ENCODE peak calls at places on chromosomes 16 and 17, in five cellular contexts. One of them, this sample, is unnamed.

GRCh38 chr17:49996495-49997255 is 1.7 kb upstream of the DLX3 start:
- DNase-seq in PC-9: peak
- DNase-seq in cerebellar cortex: no peak
- DNase-seq in Calu3: peak
- DNase-seq in AG09319: no peak
- DNase-seq in this sample: peak

GRCh38 chr17:2867441-2868424 is 71.5 kb downstream of the RAP1GAP2 start:
- DNase-seq in cerebellar cortex: no peak
- DNase-seq in AG09319: peak
- DNase-seq in Calu3: no peak
- DNase-seq in PC-9: peak
- DNase-seq in this sample: no peak

GRCh38 chr16:31472559-31473203 is 729 bp downstream of the TGFB1I1 start:
- DNase-seq in cerebellar cortex: peak
- DNase-seq in AG09319: peak
- DNase-seq in PC-9: peak
- DNase-seq in Calu3: peak
- DNase-seq in this sample: peak

GRCh38 chr16:53743149-53743566 is 39.2 kb downstream of the FTO start:
- DNase-seq in Calu3: peak
- DNase-seq in AG09319: no peak
- DNase-seq in cerebellar cortex: peak
- DNase-seq in PC-9: no peak
- DNase-seq in this sample: no peak

GRCh38 chr16:70646260-70647241 is at the start of gene IL34:
- DNase-seq in AG09319: no peak
- DNase-seq in Calu3: no peak
- DNase-seq in PC-9: no peak
- DNase-seq in cerebellar cortex: peak
- DNase-seq in this sample: no peak

GRCh38 chr16:1825381-1825863 is 1.2 kb downstream of the HAGH start:
- DNase-seq in AG09319: no peak
- DNase-seq in Calu3: no peak
- DNase-seq in PC-9: no peak
- DNase-seq in cerebellar cortex: no peak
- DNase-seq in this sample: no peak

GRCh38 chr16:22214893-22215292 is 8.8 kb downstream of the EEF2K start:
- DNase-seq in AG09319: no peak
- DNase-seq in PC-9: no peak
- DNase-seq in Calu3: no peak
- DNase-seq in cerebellar cortex: peak
- DNase-seq in this sample: no peak

GRCh38 chr17:79799174-79799537 is 2.3 kb upstream of the CBX8 start:
- DNase-seq in cerebellar cortex: no peak
- DNase-seq in AG09319: no peak
- DNase-seq in Calu3: no peak
- DNase-seq in PC-9: no peak
- DNase-seq in this sample: peak

GRCh38 chr17:70084476-70084875 is 9.5 kb downstream of the KCNJ16 start:
- DNase-seq in AG09319: no peak
- DNase-seq in Calu3: no peak
- DNase-seq in PC-9: no peak
- DNase-seq in cerebellar cortex: no peak
- DNase-seq in this sample: no peak

GRCh38 chr17:67514998-67515397 is 137.9 kb downstream of the PITPNC1 start:
- DNase-seq in PC-9: no peak
- DNase-seq in Calu3: no peak
- DNase-seq in AG09319: no peak
- DNase-seq in cerebellar cortex: peak
- DNase-seq in this sample: no peak

GRCh38 chr16:6165330-6165984 is 1067.9 kb upstream of the EEF2KMT start:
- DNase-seq in cerebellar cortex: peak
- DNase-seq in Calu3: no peak
- DNase-seq in PC-9: no peak
- DNase-seq in AG09319: no peak
- DNase-seq in this sample: no peak

GRCh38 chr16:49527621-49528020 is 154.0 kb downstream of the C16orf78 start:
- DNase-seq in Calu3: no peak
- DNase-seq in cerebellar cortex: no peak
- DNase-seq in AG09319: no peak
- DNase-seq in PC-9: no peak
- DNase-seq in this sample: peak

GRCh38 chr17:2911755-2912111 is 115.5 kb downstream of the RAP1GAP2 start:
- DNase-seq in cerebellar cortex: no peak
- DNase-seq in Calu3: no peak
- DNase-seq in AG09319: no peak
- DNase-seq in PC-9: no peak
- DNase-seq in this sample: no peak

GRCh38 chr17:27407916-27408846 is 48.1 kb upstream of the KSR1 start:
- DNase-seq in Calu3: no peak
- DNase-seq in cerebellar cortex: no peak
- DNase-seq in PC-9: peak
- DNase-seq in AG09319: peak
- DNase-seq in this sample: no peak

GRCh38 chr17:76617838-76618237 is 25.7 kb downstream of the ST6GALNAC1 start:
- DNase-seq in Calu3: no peak
- DNase-seq in cerebellar cortex: no peak
- DNase-seq in PC-9: no peak
- DNase-seq in AG09319: no peak
- DNase-seq in this sample: no peak

GRCh38 chr16:85479972-85480726 is 133.0 kb upstream of the GSE1 start:
- DNase-seq in cerebellar cortex: no peak
- DNase-seq in PC-9: peak
- DNase-seq in AG09319: no peak
- DNase-seq in Calu3: peak
- DNase-seq in this sample: no peak

GRCh38 chr17:78788451-78788850 is 6.4 kb upstream of the CYTH1 start:
- DNase-seq in PC-9: no peak
- DNase-seq in AG09319: no peak
- DNase-seq in cerebellar cortex: no peak
- DNase-seq in Calu3: no peak
- DNase-seq in this sample: peak

GRCh38 chr17:39118674-39119419 is 32.6 kb downstream of the PLXDC1 start:
- DNase-seq in Calu3: no peak
- DNase-seq in cerebellar cortex: no peak
- DNase-seq in AG09319: no peak
- DNase-seq in PC-9: no peak
- DNase-seq in this sample: no peak

GRCh38 chr17:33324741-33325140 is 31.6 kb upstream of the ASIC2 start:
- DNase-seq in AG09319: no peak
- DNase-seq in Calu3: no peak
- DNase-seq in PC-9: no peak
- DNase-seq in cerebellar cortex: no peak
- DNase-seq in this sample: no peak

GRCh38 chr17:29620271-29620670 is 2.4 kb downstream of the CORO6 start:
- DNase-seq in Calu3: no peak
- DNase-seq in AG09319: no peak
- DNase-seq in PC-9: peak
- DNase-seq in cerebellar cortex: no peak
- DNase-seq in this sample: no peak

GRCh38 chr17:59776577-59776976 is 69.1 kb downstream of the VMP1 start:
- DNase-seq in PC-9: no peak
- DNase-seq in Calu3: no peak
- DNase-seq in AG09319: no peak
- DNase-seq in cerebellar cortex: no peak
- DNase-seq in this sample: no peak

GRCh38 chr17:18850679-18851078 is 7.3 kb upstream of the PRPSAP2 start:
- DNase-seq in AG09319: no peak
- DNase-seq in PC-9: no peak
- DNase-seq in Calu3: no peak
- DNase-seq in cerebellar cortex: no peak
- DNase-seq in this sample: no peak

GRCh38 chr17:32546031-32546444 is 59.2 kb downstream of the CDK5R1 start:
- DNase-seq in AG09319: no peak
- DNase-seq in cerebellar cortex: peak
- DNase-seq in PC-9: no peak
- DNase-seq in Calu3: no peak
- DNase-seq in this sample: no peak

GRCh38 chr17:17551361-17551760 is 40.1 kb downstream of the PEMT start:
- DNase-seq in Calu3: no peak
- DNase-seq in PC-9: no peak
- DNase-seq in AG09319: no peak
- DNase-seq in cerebellar cortex: no peak
- DNase-seq in this sample: peak

GRCh38 chr16:74577882-74578366 is 29.0 kb downstream of the GLG1 start:
- DNase-seq in AG09319: no peak
- DNase-seq in cerebellar cortex: no peak
- DNase-seq in Calu3: no peak
- DNase-seq in PC-9: peak
- DNase-seq in this sample: no peak

GRCh38 chr17:39753514-39754160 is 15.9 kb downstream of the GRB7 start:
- DNase-seq in cerebellar cortex: no peak
- DNase-seq in Calu3: peak
- DNase-seq in PC-9: no peak
- DNase-seq in AG09319: no peak
- DNase-seq in this sample: no peak

GRCh38 chr16:14362774-14363371 is 267.2 kb downstream of the PARN start:
- DNase-seq in cerebellar cortex: no peak
- DNase-seq in PC-9: peak
- DNase-seq in Calu3: no peak
- DNase-seq in AG09319: no peak
- DNase-seq in this sample: no peak

GRCh38 chr17:81429813-81430510 is 34.7 kb downstream of the BAHCC1 start:
- DNase-seq in cerebellar cortex: no peak
- DNase-seq in PC-9: no peak
- DNase-seq in AG09319: no peak
- DNase-seq in Calu3: no peak
- DNase-seq in this sample: no peak

GRCh38 chr17:43330876-43331639 is 67.7 kb upstream of the ARL4D start:
- DNase-seq in Calu3: no peak
- DNase-seq in PC-9: no peak
- DNase-seq in AG09319: no peak
- DNase-seq in cerebellar cortex: peak
- DNase-seq in this sample: no peak

GRCh38 chr17:60392845-60393702 is 1.1 kb upstream of the USP32 start:
- DNase-seq in PC-9: no peak
- DNase-seq in Calu3: peak
- DNase-seq in cerebellar cortex: peak
- DNase-seq in AG09319: no peak
- DNase-seq in this sample: peak

GRCh38 chr16:29644973-29645698 is 17.9 kb upstream of the SPN start:
- DNase-seq in PC-9: no peak
- DNase-seq in Calu3: no peak
- DNase-seq in cerebellar cortex: no peak
- DNase-seq in AG09319: no peak
- DNase-seq in this sample: no peak

GRCh38 chr16:68091604-68092261 is 6.6 kb downstream of the NFATC3 start:
- DNase-seq in Calu3: no peak
- DNase-seq in PC-9: no peak
- DNase-seq in AG09319: no peak
- DNase-seq in cerebellar cortex: no peak
- DNase-seq in this sample: no peak

GRCh38 chr17:41667280-41668008 is 21.2 kb upstream of the EIF1 start:
- DNase-seq in AG09319: no peak
- DNase-seq in PC-9: no peak
- DNase-seq in Calu3: no peak
- DNase-seq in cerebellar cortex: no peak
- DNase-seq in this sample: peak

GRCh38 chr17:74490716-74491115 is 24.3 kb downstream of the CD300A start:
- DNase-seq in AG09319: no peak
- DNase-seq in cerebellar cortex: no peak
- DNase-seq in PC-9: no peak
- DNase-seq in Calu3: no peak
- DNase-seq in this sample: no peak

GRCh38 chr17:13931752-13932477 is 137.4 kb upstream of the COX10 start:
- DNase-seq in PC-9: no peak
- DNase-seq in AG09319: no peak
- DNase-seq in Calu3: no peak
- DNase-seq in cerebellar cortex: no peak
- DNase-seq in this sample: peak

GRCh38 chr16:11410382-11411058 is 65.3 kb downstream of the RMI2 start:
- DNase-seq in cerebellar cortex: no peak
- DNase-seq in AG09319: no peak
- DNase-seq in Calu3: no peak
- DNase-seq in PC-9: no peak
- DNase-seq in this sample: no peak

This sample was measured in kidney.